ENCODE peak calls at places on chromosome 7, in ten cellular contexts. Z is tibial artery; E is lung; K is breast epithelium; R is mesenchymal stem cell; I is heart right ventricle; N is CD8-positive, alpha-beta T cell; X is mesendoderm; W is cardiac muscle cell; B is astrocyte. H is an unnamed sample.

GRCh38 chr7:34430456-34430855 is 227.6 kb upstream of the NPSR1 start:
- DNase-seq in B (peak; percentile 67), N (no peak), X (peak; percentile 11), I (peak; percentile 23), K (no peak), Z (no peak), E (no peak), R (peak; percentile 17), W (peak; percentile 2), H (no peak)

GRCh38 chr7:136278057-136278456 is 300.9 kb upstream of the MTPN start:
- DNase-seq in E (no peak), I (no peak), R (no peak), X (no peak), W (no peak), B (no peak), N (no peak), K (no peak), Z (no peak), H (no peak)

GRCh38 chr7:158646766-158647474 is 57.7 kb downstream of the NCAPG2 start:
- DNase-seq in B (no peak), N (no peak), E (no peak), K (no peak), X (peak; percentile 45), I (no peak), Z (no peak), W (no peak), R (no peak), H (no peak)

GRCh38 chr7:50588937-50589336 is 23.7 kb upstream of the DDC start:
- DNase-seq in B (no peak), X (peak; percentile 54), E (no peak), Z (no peak), K (no peak), W (no peak), I (no peak), R (no peak), N (no peak), H (no peak)

GRCh38 chr7:48224042-48224441 is 52.8 kb downstream of the ABCA13 start:
- DNase-seq in K (no peak), N (no peak), I (no peak), R (no peak), X (no peak), W (no peak), Z (no peak), E (no peak), B (no peak), H (no peak)

GRCh38 chr7:96931891-96932290 is 73.5 kb upstream of the DLX6 start:
- DNase-seq in B (no peak), K (no peak), Z (no peak), N (no peak), I (no peak), R (no peak), X (no peak), W (no peak), E (no peak), H (no peak)

GRCh38 chr7:42283553-42283952 is 46.5 kb upstream of the GLI3 start:
- DNase-seq in Z (no peak), K (no peak), N (no peak), R (no peak), W (no peak), B (no peak), I (no peak), E (no peak), X (no peak), H (no peak)

GRCh38 chr7:148058092-148058491 is 532.5 kb upstream of the C7orf33 start:
- DNase-seq in K (no peak), E (no peak), I (no peak), B (no peak), W (no peak), Z (no peak), R (no peak), X (no peak), N (no peak), H (no peak)

GRCh38 chr7:103851357-103851756 is 138.1 kb downstream of the RELN start:
- DNase-seq in X (peak; percentile 40), E (no peak), W (peak; percentile 68), R (no peak), I (no peak), K (no peak), Z (no peak), N (no peak), B (peak; percentile 3), H (no peak)

GRCh38 chr7:79130715-79131114 is 322.8 kb downstream of the MAGI2 start:
- DNase-seq in Z (no peak), X (no peak), I (no peak), N (no peak), W (no peak), B (no peak), R (no peak), E (no peak), K (no peak), H (no peak)

GRCh38 chr7:127937066-127937680 is 94.1 kb downstream of the LRRC4 start:
- DNase-seq in E (no peak), K (no peak), I (no peak), X (no peak), R (no peak), W (no peak), B (no peak), Z (no peak), N (no peak), H (no peak)

DNA sequence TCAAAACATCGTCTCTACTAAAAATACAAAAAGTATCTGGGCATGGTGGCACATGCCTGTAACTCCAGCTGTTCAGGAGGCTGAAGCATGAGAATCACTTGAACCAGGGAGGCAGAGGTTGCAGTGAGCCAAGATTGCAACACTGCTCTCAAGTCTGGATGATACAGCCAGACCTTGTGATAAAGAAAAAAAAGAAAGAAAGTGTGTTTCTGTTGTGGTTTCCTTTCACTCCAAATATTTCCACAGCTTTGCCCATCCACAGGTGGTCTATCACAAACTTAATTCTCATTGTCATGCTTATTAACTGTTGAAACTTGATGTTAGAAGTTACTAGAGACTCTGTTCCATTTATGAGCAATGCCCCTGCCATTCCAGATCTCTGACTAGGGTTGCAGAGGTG is 316.0 kb upstream of the SEMA3C start:
- DNase-seq in E (no peak), W (no peak), K (no peak), I (no peak), B (peak; percentile 48), Z (no peak), X (no peak), R (peak; percentile 18), N (no peak), H (no peak)
- H3K4me1 ChIP-seq in E (no peaks in the 10 kb centered on the region), W (peaks cover 6% of the 10 kb centered on the region), K (no peaks in the 10 kb centered on the region), I (no peaks in the 10 kb centered on the region), B (no peaks in the 10 kb centered on the region), Z (no peaks in the 10 kb centered on the region), X (no peaks in the 10 kb centered on the region), R (peaks cover 1% of the 10 kb centered on the region), N (no peaks in the 10 kb centered on the region), H (no peaks in the 10 kb centered on the region)

GRCh38 chr7:1104514-1105179 is 16.7 kb downstream of the GPER1 start:
- DNase-seq in Z (no peak), W (no peak), E (no peak), R (no peak), K (no peak), X (no peak), B (no peak), I (no peak), N (no peak), H (no peak)

GRCh38 chr7:1106783-1107421 is 19.0 kb downstream of the GPER1 start:
- DNase-seq in R (no peak), K (no peak), N (no peak), E (no peak), Z (no peak), B (no peak), I (no peak), X (no peak), W (no peak), H (no peak)

GRCh38 chr7:1106063-1106782 is 18.3 kb downstream of the GPER1 start:
- DNase-seq in W (no peak), R (no peak), E (no peak), K (no peak), N (no peak), B (no peak), I (no peak), X (no peak), Z (no peak), H (no peak)

GRCh38 chr7:1103789-1104513 is 16.0 kb downstream of the GPER1 start:
- DNase-seq in R (no peak), B (no peak), Z (no peak), X (no peak), W (no peak), E (no peak), N (no peak), I (no peak), K (no peak), H (no peak)

DNA sequence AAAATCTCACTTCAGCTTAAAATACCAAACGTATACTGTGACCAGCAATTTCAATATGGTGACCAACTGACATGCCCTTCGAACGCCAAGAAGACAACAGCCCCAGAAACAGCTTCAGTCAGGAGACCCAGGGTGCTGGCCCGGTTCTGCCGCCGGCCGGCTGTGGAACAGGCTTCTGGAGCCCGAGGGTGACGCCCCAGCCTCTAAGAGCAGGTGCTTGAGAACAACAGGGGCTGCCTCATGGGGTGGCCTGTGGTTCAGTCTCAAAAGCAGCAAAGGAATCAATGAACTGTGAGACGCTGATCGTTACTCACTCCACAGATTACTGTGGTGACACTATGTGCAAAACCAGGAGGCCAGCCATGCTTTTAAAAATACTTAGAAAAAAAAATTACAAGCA is 17.3 kb downstream of the GPER1 start:
- DNase-seq in Z (no peak), K (no peak), X (no peak), B (no peak), I (no peak), W (no peak), N (no peak), R (no peak), E (no peak), H (no peak)
- H3K4me3 ChIP-seq in Z (no peak overlapping the region), K (no peak overlapping the region), X (no peak overlapping the region), B (no peak overlapping the region), I (no peak overlapping the region), W (no peak overlapping the region), N (no peak overlapping the region), R (no peak overlapping the region), E (no peak overlapping the region), H (no peak overlapping the region)

GRCh38 chr7:44052771-44053365 is 8.4 kb downstream of the DBNL start:
- DNase-seq in K (no peak), X (no peak), E (no peak), R (no peak), B (no peak), W (no peak), I (no peak), N (no peak), Z (peak; percentile 37), H (no peak)
- H3K4me1 ChIP-seq in K (no peaks in the 10 kb centered on the region), X (no peaks in the 10 kb centered on the region), E (peaks cover 5% of the 10 kb centered on the region), R (peaks cover 1% of the 10 kb centered on the region), B (no peaks in the 10 kb centered on the region), W (no peaks in the 10 kb centered on the region), I (no peaks in the 10 kb centered on the region), N (peaks cover 57% of the 10 kb centered on the region), Z (peaks cover 13% of the 10 kb centered on the region), H (no peaks in the 10 kb centered on the region)

DNA sequence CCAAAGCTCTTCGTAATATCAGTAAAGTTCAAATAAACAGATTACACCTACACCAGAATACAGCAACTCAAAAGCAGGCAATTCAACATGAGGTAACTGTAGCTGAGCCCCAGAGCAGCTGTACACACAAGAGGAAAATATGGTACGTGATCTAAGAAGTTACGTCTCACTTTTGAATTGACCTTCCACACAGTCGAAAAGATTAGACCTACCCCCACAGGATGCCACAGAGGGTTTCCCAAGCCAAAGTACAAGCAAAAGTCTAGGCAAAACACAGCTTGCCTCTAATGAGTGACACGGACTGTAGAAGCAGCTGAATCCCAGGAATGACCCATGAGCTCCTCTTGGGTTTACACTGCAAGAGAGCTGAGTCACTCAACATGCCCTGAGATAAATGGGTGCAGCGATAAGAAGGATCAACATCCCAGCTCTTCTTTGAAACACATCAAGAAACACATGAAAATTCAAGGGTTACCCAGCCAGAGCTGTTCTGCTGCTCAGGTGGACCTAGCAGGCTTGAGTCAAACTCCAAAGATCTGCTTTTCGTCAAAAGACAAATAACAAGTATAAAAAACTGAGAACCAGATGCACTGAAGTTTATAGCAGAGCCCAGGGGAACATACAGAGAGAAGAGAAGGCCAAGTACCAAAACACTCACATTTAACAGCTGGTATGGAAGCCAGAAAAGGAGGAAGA is 9.7 kb downstream of the CREB3L2 start:
- DNase-seq in W (no peak), X (no peak), I (peak; percentile 41), K (no peak), Z (no peak), R (peak; percentile 97), B (peak; percentile 96), E (no peak), N (no peak), H (no peak)
- H3K4me3 ChIP-seq in W (no peak overlapping the region), X (no peak overlapping the region), I (no peak overlapping the region), K (no peak overlapping the region), Z (no peak overlapping the region), R (no peak overlapping the region), B (peak overlapping the region; percentile 4), E (no peak overlapping the region), N (no peak overlapping the region), H (peak overlapping the region; percentile 31)

H was measured in thoracic aorta.